ENCODE peak calls at places on chromosomes 3 and 15, in six cellular contexts. T is WTC11, N is GM12878, W is HepG2, E is K562, R is H1. Y is an unnamed sample.
A peak's percentile ranks its signal among the peaks of the same experiment; 100 is the strongest.

GRCh38 chr3:187403768-187404270 is 35.6 kb downstream of the RTP4 start:
- DNase-seq in R (no peak), N (no peak), W (peak; percentile 9), T (no peak), E (no peak), Y (no peak)

GRCh38 chr15:69158201-69158842 is 2.1 kb upstream of the GLCE start:
- DNase-seq in W (no peak), N (no peak), T (no peak), R (no peak), E (peak; percentile 13), Y (no peak)

GRCh38 chr3:140922634-140923033 is 19.0 kb upstream of the SLC25A36 start:
- DNase-seq in N (no peak), T (no peak), R (no peak), E (peak; percentile 42), W (no peak), Y (peak; percentile 70)

GRCh38 chr3:179192542-179192941 is 44.4 kb downstream of the PIK3CA start:
- DNase-seq in W (no peak), T (no peak), E (no peak), R (no peak), N (no peak), Y (no peak)

GRCh38 chr3:197219627-197220026 is 78.8 kb downstream of the DLG1 start:
- DNase-seq in E (no peak), W (no peak), T (peak; percentile 33), N (no peak), R (no peak), Y (peak; percentile 27)

GRCh38 chr3:157785071-157785826 is 282.0 kb upstream of the VEPH1 start:
- DNase-seq in N (no peak), W (peak; percentile 30), T (no peak), R (no peak), E (peak; percentile 33), Y (peak; percentile 8)

GRCh38 chr15:51160484-51160883 is 65.8 kb upstream of the TNFAIP8L3 start:
- DNase-seq in W (no peak), R (no peak), E (no peak), N (no peak), T (no peak), Y (no peak)

GRCh38 chr3:195407511-195408409 is 35.1 kb downstream of the ACAP2 start:
- DNase-seq in W (no peak), R (no peak), N (no peak), T (no peak), E (no peak), Y (no peak)

GRCh38 chr3:111729087-111729846 is 129.8 kb upstream of the PHLDB2 start:
- DNase-seq in N (no peak), R (no peak), T (no peak), W (no peak), E (no peak), Y (no peak)

GRCh38 chr15:98853593-98854420 is 153.8 kb downstream of the PGPEP1L start:
- DNase-seq in T (peak; percentile 40), E (no peak), R (no peak), W (no peak), N (no peak), Y (peak; percentile 58)

GRCh38 chr15:68431037-68431791 is 749 bp downstream of the ITGA11 start:
- DNase-seq in E (no peak), W (no peak), T (peak; percentile 43), N (no peak), R (no peak), Y (peak; percentile 59)

GRCh38 chr3:149086232-149086988 is at the start of gene HLTF:
- DNase-seq in R (peak; percentile 94), T (peak; percentile 98), N (peak; percentile 93), E (peak; percentile 97), W (peak; percentile 92), Y (peak; percentile 100)

GRCh38 chr3:134462236-134463059 is 23.3 kb downstream of the ANAPC13 start:
- DNase-seq in W (no peak), T (no peak), R (no peak), N (no peak), E (no peak), Y (no peak)

GRCh38 chr3:16190704-16191103 is 16.2 kb downstream of the GALNT15 start:
- DNase-seq in N (no peak), T (no peak), E (no peak), R (no peak), W (no peak), Y (no peak)
- TF ChIP-seq CREB1 in N (no peak), T (no peak), E (no peak), R (no peak), W (no peak), Y (no peak)

GRCh38 chr15:48577495-48577894 is 68.0 kb downstream of the FBN1 start:
- DNase-seq in N (no peak), T (no peak), R (no peak), W (no peak), E (no peak), Y (no peak)
- TF ChIP-seq CREB1 in N (no peak), T (no peak), R (no peak), W (no peak), E (no peak), Y (no peak)

GRCh38 chr15:60646595-60646994 is 167.7 kb upstream of the ICE2 start:
- DNase-seq in E (no peak), T (no peak), R (no peak), W (no peak), N (no peak), Y (no peak)
- TF ChIP-seq CREB1 in E (no peak), T (no peak), R (no peak), W (no peak), N (no peak), Y (no peak)

GRCh38 chr15:29518442-29518841 is 248.8 kb upstream of the NSMCE3 start:
- DNase-seq in N (no peak), W (no peak), T (no peak), R (no peak), E (no peak), Y (no peak)

GRCh38 chr15:29526802-29527201 is 257.2 kb upstream of the NSMCE3 start:
- DNase-seq in R (no peak), E (no peak), N (no peak), T (no peak), W (no peak), Y (no peak)

GRCh38 chr15:29528276-29528675 is 258.7 kb upstream of the NSMCE3 start:
- DNase-seq in T (no peak), R (no peak), E (no peak), W (no peak), N (no peak), Y (no peak)

GRCh38 chr15:29517829-29518228 is 248.2 kb upstream of the NSMCE3 start:
- DNase-seq in W (no peak), E (no peak), N (no peak), T (no peak), R (no peak), Y (no peak)

GRCh38 chr15:29522373-29523276 is 253.0 kb upstream of the NSMCE3 start:
- DNase-seq in T (no peak), R (no peak), N (no peak), E (no peak), W (no peak), Y (no peak)
- TF ChIP-seq CREB1 in T (no peak), R (no peak), N (no peak), E (no peak), W (no peak), Y (no peak)

DNA sequence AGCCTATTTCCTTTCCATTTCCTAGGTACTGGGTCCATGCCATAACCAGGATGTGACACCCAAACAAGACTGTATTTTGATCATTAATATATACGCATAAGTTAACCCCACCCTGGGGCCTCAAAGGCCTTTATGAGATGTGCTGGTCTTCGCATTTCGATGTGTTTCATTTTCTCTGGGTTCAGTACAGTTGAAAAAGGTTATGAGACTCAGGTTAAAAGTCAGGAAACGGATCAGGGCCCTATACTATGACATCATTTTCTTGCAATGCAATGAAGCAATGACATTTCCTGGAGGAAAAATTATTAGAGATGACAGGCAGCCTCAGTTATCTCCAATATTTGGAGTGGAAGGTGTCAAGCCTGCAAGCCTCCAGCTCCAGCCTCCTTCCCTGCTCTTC is 31.7 kb downstream of the TMEM212 start:
- DNase-seq in R (no peak), N (no peak), T (no peak), W (no peak), E (no peak), Y (no peak)
- TF ChIP-seq CREB1 in R (no peak), N (no peak), T (no peak), W (no peak), E (no peak), Y (no peak)

DNA sequence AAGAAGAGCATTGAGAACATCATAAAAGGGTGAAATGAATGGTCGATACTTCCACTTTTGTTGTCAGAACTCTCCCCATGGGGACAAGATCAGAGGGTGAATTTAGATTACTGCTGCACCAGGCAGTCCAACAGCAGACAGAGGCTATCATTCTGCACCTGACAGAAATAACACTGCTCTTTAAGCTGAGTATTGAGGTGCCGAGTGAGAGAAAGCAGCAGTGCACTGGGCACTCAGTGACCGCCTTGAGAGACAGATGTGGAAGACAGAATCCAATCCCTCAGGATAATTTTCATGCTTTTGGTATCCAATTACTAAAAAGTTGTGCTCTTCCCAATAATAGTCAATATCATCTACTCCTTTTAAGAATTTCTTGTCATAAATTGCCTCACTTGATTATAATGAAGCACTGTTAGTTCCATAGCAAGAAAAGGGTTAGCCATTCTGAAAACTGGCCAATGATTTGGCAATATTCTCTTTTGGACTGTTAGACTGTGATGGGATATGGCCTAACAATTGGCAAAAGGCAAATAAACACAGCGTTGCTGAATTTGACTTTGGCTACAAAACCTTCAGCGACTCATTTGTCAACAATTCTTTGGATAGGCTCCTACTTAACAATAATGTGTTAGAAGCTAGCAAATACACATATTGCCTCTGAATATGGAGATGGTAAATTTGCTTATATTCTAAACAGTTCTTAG is 5.5 kb downstream of the FGF7 start:
- DNase-seq in N (no peak), T (no peak), E (no peak), R (no peak), W (no peak), Y (no peak)
- TF ChIP-seq CREB1 in N (no peak), T (no peak), E (no peak), R (no peak), W (no peak), Y (no peak)

GRCh38 chr3:31900583-31900982 is 80.5 kb downstream of the OSBPL10 start:
- DNase-seq in T (no peak), E (no peak), R (no peak), W (no peak), N (no peak), Y (no peak)

GRCh38 chr3:31906182-31906581 is 74.9 kb downstream of the OSBPL10 start:
- DNase-seq in N (no peak), E (no peak), T (no peak), W (no peak), R (no peak), Y (no peak)

GRCh38 chr3:31909455-31909854 is 71.6 kb downstream of the OSBPL10 start:
- DNase-seq in R (no peak), N (no peak), W (no peak), T (no peak), E (no peak), Y (no peak)

GRCh38 chr3:31908391-31909097 is 72.5 kb downstream of the OSBPL10 start:
- DNase-seq in E (no peak), W (peak; percentile 9), R (no peak), T (no peak), N (no peak), Y (no peak)

GRCh38 chr3:31903686-31904431 is 77.2 kb downstream of the OSBPL10 start:
- DNase-seq in N (no peak), E (no peak), T (no peak), W (no peak), R (no peak), Y (no peak)
- TF ChIP-seq CREB1 in N (no peak), E (no peak), T (no peak), W (no peak), R (no peak), Y (no peak)

Y was measured in GM23338.